ENCODE peak calls at places on chromosomes 2 and 18, in seven cellular contexts. One of them, this sample, is unnamed.

GRCh38 chr2:99602475-99602874 is 112.7 kb upstream of the REV1 start:
- DNase-seq in BE2C: no peak
- DNase-seq in spleen: no peak
- DNase-seq in glutamatergic neuron: no peak
- DNase-seq in fibroblast of the aortic adventitia: peak; percentile 4
- DNase-seq in fibroblast of lung: peak; percentile 59
- DNase-seq in GM06990: no peak
- DNase-seq in this sample: no peak

GRCh38 chr2:165423081-165423480 is 46.4 kb upstream of the CSRNP3 start:
- DNase-seq in BE2C: no peak
- DNase-seq in spleen: no peak
- DNase-seq in glutamatergic neuron: no peak
- DNase-seq in fibroblast of the aortic adventitia: no peak
- DNase-seq in fibroblast of lung: no peak
- DNase-seq in GM06990: no peak
- DNase-seq in this sample: no peak

GRCh38 chr18:816088-816653 is 4.1 kb upstream of the YES1 start:
- DNase-seq in BE2C: no peak
- DNase-seq in spleen: no peak
- DNase-seq in glutamatergic neuron: no peak
- DNase-seq in fibroblast of the aortic adventitia: no peak
- DNase-seq in fibroblast of lung: no peak
- DNase-seq in GM06990: no peak
- DNase-seq in this sample: no peak

GRCh38 chr18:58670561-58671121 is 624 bp upstream of the MALT1 start:
- DNase-seq in BE2C: no peak
- DNase-seq in spleen: peak; percentile 70
- DNase-seq in glutamatergic neuron: no peak
- DNase-seq in fibroblast of the aortic adventitia: no peak
- DNase-seq in fibroblast of lung: no peak
- DNase-seq in GM06990: no peak
- DNase-seq in this sample: no peak

GRCh38 chr2:44351088-44351487 is 10.2 kb downstream of the PREPL start:
- DNase-seq in BE2C: no peak
- DNase-seq in spleen: no peak
- DNase-seq in glutamatergic neuron: no peak
- DNase-seq in fibroblast of the aortic adventitia: peak; percentile 59
- DNase-seq in fibroblast of lung: peak; percentile 52
- DNase-seq in GM06990: no peak
- DNase-seq in this sample: no peak

GRCh38 chr2:173553589-173553988 is 198.9 kb downstream of the CDCA7 start:
- DNase-seq in BE2C: no peak
- DNase-seq in spleen: no peak
- DNase-seq in glutamatergic neuron: no peak
- DNase-seq in fibroblast of the aortic adventitia: peak; percentile 28
- DNase-seq in fibroblast of lung: peak; percentile 16
- DNase-seq in GM06990: no peak
- DNase-seq in this sample: no peak

GRCh38 chr2:186486651-186487647 is 889 bp downstream of the ZC3H15 start:
- DNase-seq in BE2C: no peak
- DNase-seq in spleen: no peak
- DNase-seq in glutamatergic neuron: no peak
- DNase-seq in fibroblast of the aortic adventitia: peak; percentile 54
- DNase-seq in fibroblast of lung: peak; percentile 37
- DNase-seq in GM06990: no peak
- DNase-seq in this sample: no peak

GRCh38 chr18:62828852-62829251 is 113.5 kb downstream of the PHLPP1 start:
- DNase-seq in BE2C: no peak
- DNase-seq in spleen: no peak
- DNase-seq in glutamatergic neuron: no peak
- DNase-seq in fibroblast of the aortic adventitia: peak; percentile 6
- DNase-seq in fibroblast of lung: peak; percentile 19
- DNase-seq in GM06990: no peak
- DNase-seq in this sample: no peak

GRCh38 chr18:79792096-79792987 is 5.4 kb upstream of the KCNG2 start:
- DNase-seq in BE2C: no peak
- DNase-seq in spleen: peak; percentile 82
- DNase-seq in glutamatergic neuron: no peak
- DNase-seq in fibroblast of the aortic adventitia: no peak
- DNase-seq in fibroblast of lung: no peak
- DNase-seq in GM06990: no peak
- DNase-seq in this sample: no peak

GRCh38 chr2:193963472-193964119 is 1693.4 kb upstream of the SLC39A10 start:
- DNase-seq in BE2C: peak; percentile 36
- DNase-seq in spleen: no peak
- DNase-seq in glutamatergic neuron: peak; percentile 28
- DNase-seq in fibroblast of the aortic adventitia: peak; percentile 82
- DNase-seq in fibroblast of lung: peak; percentile 39
- DNase-seq in GM06990: no peak
- DNase-seq in this sample: peak; percentile 3

GRCh38 chr18:61502472-61502871 is 169.2 kb downstream of the CDH20 start:
- DNase-seq in BE2C: peak; percentile 28
- DNase-seq in spleen: no peak
- DNase-seq in glutamatergic neuron: peak; percentile 45
- DNase-seq in fibroblast of the aortic adventitia: peak; percentile 80
- DNase-seq in fibroblast of lung: peak; percentile 74
- DNase-seq in GM06990: no peak
- DNase-seq in this sample: peak; percentile 55

GRCh38 chr18:48547456-48548403 is 8.9 kb downstream of the CTIF start:
- DNase-seq in BE2C: no peak
- DNase-seq in spleen: no peak
- DNase-seq in glutamatergic neuron: no peak
- DNase-seq in fibroblast of the aortic adventitia: peak; percentile 77
- DNase-seq in fibroblast of lung: peak; percentile 80
- DNase-seq in GM06990: no peak
- DNase-seq in this sample: no peak

GRCh38 chr2:120546077-120546864 is 189.4 kb upstream of the GLI2 start:
- DNase-seq in BE2C: no peak
- DNase-seq in spleen: no peak
- DNase-seq in glutamatergic neuron: no peak
- DNase-seq in fibroblast of the aortic adventitia: peak; percentile 46
- DNase-seq in fibroblast of lung: peak; percentile 85
- DNase-seq in GM06990: no peak
- DNase-seq in this sample: no peak
- TF ChIP-seq CTCF in BE2C: no peak
- TF ChIP-seq CTCF in spleen: no peak
- TF ChIP-seq CTCF in glutamatergic neuron: no peak
- TF ChIP-seq CTCF in fibroblast of the aortic adventitia: no peak
- TF ChIP-seq CTCF in fibroblast of lung: no peak
- TF ChIP-seq CTCF in GM06990: no peak
- TF ChIP-seq CTCF in this sample: no peak

GRCh38 chr2:42060718-42061619 is 13.1 kb downstream of the PKDCC start:
- DNase-seq in BE2C: no peak
- DNase-seq in spleen: peak; percentile 58
- DNase-seq in glutamatergic neuron: no peak
- DNase-seq in fibroblast of the aortic adventitia: peak; percentile 78
- DNase-seq in fibroblast of lung: peak; percentile 78
- DNase-seq in GM06990: no peak
- DNase-seq in this sample: no peak

GRCh38 chr2:42059261-42059898 is 11.6 kb downstream of the PKDCC start:
- DNase-seq in BE2C: no peak
- DNase-seq in spleen: peak; percentile 59
- DNase-seq in glutamatergic neuron: no peak
- DNase-seq in fibroblast of the aortic adventitia: no peak
- DNase-seq in fibroblast of lung: no peak
- DNase-seq in GM06990: no peak
- DNase-seq in this sample: no peak

GRCh38 chr2:42061839-42062238 is 14.0 kb downstream of the PKDCC start:
- DNase-seq in BE2C: no peak
- DNase-seq in spleen: no peak
- DNase-seq in glutamatergic neuron: no peak
- DNase-seq in fibroblast of the aortic adventitia: no peak
- DNase-seq in fibroblast of lung: no peak
- DNase-seq in GM06990: no peak
- DNase-seq in this sample: no peak

GRCh38 chr2:42057902-42058450 is 10.2 kb downstream of the PKDCC start:
- DNase-seq in BE2C: no peak
- DNase-seq in spleen: peak; percentile 63
- DNase-seq in glutamatergic neuron: no peak
- DNase-seq in fibroblast of the aortic adventitia: no peak
- DNase-seq in fibroblast of lung: no peak
- DNase-seq in GM06990: no peak
- DNase-seq in this sample: no peak

DNA sequence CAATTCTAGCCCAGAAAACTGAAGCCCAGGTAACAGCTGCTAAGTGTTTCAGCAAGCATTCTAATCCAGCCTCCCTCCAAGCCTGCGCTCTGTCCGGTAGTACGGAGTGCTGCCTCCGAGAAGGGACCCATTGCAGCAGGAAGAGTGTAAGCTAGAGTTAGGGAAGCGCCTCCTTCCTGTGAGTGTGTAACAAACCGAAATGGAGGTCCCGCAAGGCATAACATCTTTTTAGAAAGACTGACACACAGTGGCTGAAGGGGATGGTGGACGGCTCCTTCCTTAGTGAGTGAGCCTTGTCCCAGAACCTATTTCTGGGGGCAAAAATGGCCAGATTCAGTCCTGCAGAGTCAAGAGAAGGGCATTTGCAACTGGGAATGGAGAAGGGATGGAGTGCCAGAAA is 12.2 kb downstream of the PKDCC start:
- DNase-seq in BE2C: no peak
- DNase-seq in spleen: peak; percentile 41
- DNase-seq in glutamatergic neuron: no peak
- DNase-seq in fibroblast of the aortic adventitia: no peak
- DNase-seq in fibroblast of lung: no peak
- DNase-seq in GM06990: no peak
- DNase-seq in this sample: no peak
- TF ChIP-seq CTCF in BE2C: peak; percentile 17
- TF ChIP-seq CTCF in spleen: no peak
- TF ChIP-seq CTCF in glutamatergic neuron: no peak
- TF ChIP-seq CTCF in fibroblast of the aortic adventitia: no peak
- TF ChIP-seq CTCF in fibroblast of lung: no peak
- TF ChIP-seq CTCF in GM06990: peak; percentile 12
- TF ChIP-seq CTCF in this sample: no peak

DNA sequence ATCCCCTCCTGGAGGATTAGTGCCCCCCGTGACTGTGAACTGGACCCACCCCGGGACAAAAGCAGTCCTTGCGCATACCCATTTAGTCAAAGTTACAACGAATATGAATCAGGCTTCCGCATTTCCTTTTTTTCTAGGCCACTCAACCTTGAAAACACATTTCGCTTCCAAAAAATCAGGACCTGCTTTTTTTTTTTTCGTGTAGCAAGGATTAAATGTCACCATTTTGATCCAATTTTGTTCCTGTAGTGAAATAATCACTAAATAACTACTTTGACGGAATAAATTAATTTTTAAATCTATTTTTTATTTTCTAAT is 466 bp upstream of the FTCDNL1 start:
- DNase-seq in BE2C: no peak
- DNase-seq in spleen: no peak
- DNase-seq in glutamatergic neuron: no peak
- DNase-seq in fibroblast of the aortic adventitia: no peak
- DNase-seq in fibroblast of lung: no peak
- DNase-seq in GM06990: no peak
- DNase-seq in this sample: no peak
- TF ChIP-seq CTCF in BE2C: no peak
- TF ChIP-seq CTCF in spleen: no peak
- TF ChIP-seq CTCF in glutamatergic neuron: peak; percentile 21
- TF ChIP-seq CTCF in fibroblast of the aortic adventitia: no peak
- TF ChIP-seq CTCF in fibroblast of lung: no peak
- TF ChIP-seq CTCF in GM06990: no peak
- TF ChIP-seq CTCF in this sample: no peak

GRCh38 chr18:33578371-33579146 is 540 bp downstream of the ASXL3 start:
- DNase-seq in BE2C: peak; percentile 4
- DNase-seq in spleen: peak; percentile 68
- DNase-seq in glutamatergic neuron: peak; percentile 68
- DNase-seq in fibroblast of the aortic adventitia: no peak
- DNase-seq in fibroblast of lung: no peak
- DNase-seq in GM06990: no peak
- DNase-seq in this sample: peak; percentile 64
- TF ChIP-seq CTCF in BE2C: no peak
- TF ChIP-seq CTCF in spleen: no peak
- TF ChIP-seq CTCF in glutamatergic neuron: no peak
- TF ChIP-seq CTCF in fibroblast of the aortic adventitia: no peak
- TF ChIP-seq CTCF in fibroblast of lung: no peak
- TF ChIP-seq CTCF in GM06990: no peak
- TF ChIP-seq CTCF in this sample: no peak

DNA sequence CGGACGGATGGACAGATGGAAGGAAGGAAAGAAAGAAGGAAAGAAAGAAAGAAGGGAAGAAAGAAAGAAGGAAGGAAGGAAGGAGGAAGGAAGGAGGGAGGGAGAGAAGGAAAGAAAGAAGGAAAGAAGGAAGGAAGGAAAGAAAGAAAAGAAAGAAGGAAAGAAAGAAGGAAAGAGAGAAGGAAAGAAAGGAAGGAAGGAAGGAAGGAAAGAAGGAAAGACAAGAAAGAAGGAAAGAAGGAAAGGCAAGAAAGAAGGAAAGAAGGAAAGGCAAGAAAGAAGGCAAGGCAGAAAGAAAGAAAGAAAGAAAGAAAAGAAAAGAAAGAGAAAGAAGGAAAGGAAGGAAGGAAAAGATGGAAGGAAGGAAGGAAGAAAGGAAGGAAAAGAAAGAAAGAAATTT is 162.5 kb upstream of the DNMT3A start:
- DNase-seq in BE2C: no peak
- DNase-seq in spleen: no peak
- DNase-seq in glutamatergic neuron: no peak
- DNase-seq in fibroblast of the aortic adventitia: no peak
- DNase-seq in fibroblast of lung: no peak
- DNase-seq in GM06990: no peak
- DNase-seq in this sample: no peak
- TF ChIP-seq CTCF in BE2C: no peak
- TF ChIP-seq CTCF in spleen: no peak
- TF ChIP-seq CTCF in glutamatergic neuron: no peak
- TF ChIP-seq CTCF in fibroblast of the aortic adventitia: no peak
- TF ChIP-seq CTCF in fibroblast of lung: no peak
- TF ChIP-seq CTCF in GM06990: no peak
- TF ChIP-seq CTCF in this sample: no peak

GRCh38 chr2:16281451-16282330 is 341.3 kb downstream of the MYCN start:
- DNase-seq in BE2C: peak; percentile 100
- DNase-seq in spleen: no peak
- DNase-seq in glutamatergic neuron: peak; percentile 32
- DNase-seq in fibroblast of the aortic adventitia: no peak
- DNase-seq in fibroblast of lung: no peak
- DNase-seq in GM06990: no peak
- DNase-seq in this sample: peak; percentile 34
- TF ChIP-seq CTCF in BE2C: no peak
- TF ChIP-seq CTCF in spleen: peak; percentile 36
- TF ChIP-seq CTCF in glutamatergic neuron: peak; percentile 40
- TF ChIP-seq CTCF in fibroblast of the aortic adventitia: no peak
- TF ChIP-seq CTCF in fibroblast of lung: no peak
- TF ChIP-seq CTCF in GM06990: peak; percentile 55
- TF ChIP-seq CTCF in this sample: no peak